ENCODE peak calls at places on chromosome 4, in seven cellular contexts. F is Kasumi-1, Z is NCI-H1105, D is stromal cell of bone marrow, A is MM.1S, V is GDM1, H is fibroblast of the aortic adventitia. I is an unnamed sample.
A peak's percentile ranks its signal among the peaks of the same experiment; 100 is the strongest.

GRCh38 chr4:64799751-64800150 is 390.5 kb upstream of the TECRL start:
- DNase-seq in A (no peak), H (no peak), V (no peak), D (no peak), Z (no peak), F (no peak), I (no peak)

GRCh38 chr4:5932021-5932553 is 39.2 kb upstream of the CRMP1 start:
- DNase-seq in Z (peak; percentile 89), F (no peak), A (no peak), V (no peak), H (no peak), D (no peak), I (no peak)

GRCh38 chr4:145722561-145722960 is 42.6 kb downstream of the C4orf51 start:
- DNase-seq in D (no peak), H (no peak), F (no peak), A (no peak), V (no peak), Z (no peak), I (no peak)

GRCh38 chr4:15809058-15809457 is 30.9 kb downstream of the CD38 start:
- DNase-seq in F (peak; percentile 43), A (peak; percentile 78), D (no peak), Z (no peak), H (no peak), V (no peak), I (no peak)

GRCh38 chr4:78735697-78736096 is 40.5 kb upstream of the BMP2K start:
- DNase-seq in A (peak; percentile 22), H (no peak), V (no peak), Z (no peak), D (no peak), F (no peak), I (no peak)

GRCh38 chr4:139552506-139552905 is 3.5 kb downstream of the SETD7 start:
- DNase-seq in H (peak; percentile 50), A (no peak), D (no peak), V (no peak), F (no peak), Z (no peak), I (no peak)

GRCh38 chr4:2246384-2247127 is 4.6 kb upstream of the HAUS3 start:
- DNase-seq in H (no peak), Z (no peak), A (no peak), V (no peak), F (no peak), D (no peak), I (no peak)

GRCh38 chr4:2333356-2333841 is 71.5 kb upstream of the MXD4 start:
- DNase-seq in F (peak; percentile 36), V (peak; percentile 18), Z (no peak), A (peak; percentile 31), D (no peak), H (no peak), I (no peak)

GRCh38 chr4:8834681-8835220 is 36.9 kb downstream of the HMX1 start:
- DNase-seq in Z (no peak), F (no peak), V (no peak), D (no peak), H (no peak), A (no peak), I (no peak)

GRCh38 chr4:184473515-184474260 is 662 bp downstream of the IRF2 start:
- DNase-seq in V (no peak), A (peak; percentile 75), Z (no peak), F (peak; percentile 55), D (no peak), H (peak; percentile 45), I (no peak)

GRCh38 chr4:168124008-168124641 is 31.8 kb downstream of the ANXA10 start:
- DNase-seq in A (no peak), D (peak; percentile 72), V (no peak), H (peak; percentile 64), F (no peak), Z (no peak), I (no peak)

GRCh38 chr4:88522702-88523324 is 763 bp downstream of the PYURF start:
- DNase-seq in A (peak; percentile 48), Z (no peak), D (no peak), V (peak; percentile 11), H (peak; percentile 49), F (peak; percentile 62), I (no peak)

GRCh38 chr4:145061325-145061920 is 36.6 kb downstream of the ANAPC10 start:
- DNase-seq in D (peak; percentile 21), F (peak; percentile 93), H (peak; percentile 85), A (peak; percentile 62), Z (peak; percentile 14), V (peak; percentile 14), I (no peak)

GRCh38 chr4:89173336-89174090 is 62.2 kb downstream of the TIGD2 start:
- DNase-seq in Z (no peak), A (no peak), F (no peak), H (no peak), D (no peak), V (no peak), I (no peak)

GRCh38 chr4:72767903-72768817 is 199.1 kb upstream of the ADAMTS3 start:
- DNase-seq in A (no peak), F (no peak), Z (no peak), D (peak; percentile 56), V (no peak), H (peak; percentile 96), I (no peak)

GRCh38 chr4:108851346-108851745 is 88.5 kb upstream of the ETNPPL start:
- DNase-seq in H (peak; percentile 48), Z (no peak), A (no peak), V (no peak), D (peak; percentile 26), F (no peak), I (no peak)

GRCh38 chr4:132076829-132077228 is 1072.3 kb upstream of the PCDH10 start:
- DNase-seq in A (no peak), Z (no peak), F (no peak), H (no peak), D (no peak), V (no peak), I (no peak)

GRCh38 chr4:101066586-101066985 is 280.7 kb downstream of the PPP3CA start:
- DNase-seq in F (no peak), H (no peak), A (no peak), D (no peak), V (no peak), Z (no peak), I (no peak)

GRCh38 chr4:53592686-53593641 is 1.7 kb upstream of the LNX1 start:
- DNase-seq in Z (no peak), F (no peak), V (no peak), A (no peak), D (no peak), H (no peak), I (no peak)

GRCh38 chr4:38987491-38987890 is 44.7 kb downstream of the TMEM156 start:
- DNase-seq in F (no peak), A (no peak), Z (no peak), D (no peak), V (no peak), H (no peak), I (no peak)

GRCh38 chr4:110508827-110509446 is 33.0 kb downstream of the ENPEP start:
- DNase-seq in A (peak; percentile 42), V (no peak), F (peak; percentile 79), H (peak; percentile 68), D (peak; percentile 31), Z (no peak), I (no peak)

GRCh38 chr4:168773388-168774195 is 236.5 kb downstream of the CBR4 start:
- DNase-seq in Z (no peak), F (no peak), D (no peak), V (no peak), A (no peak), H (no peak), I (no peak)

GRCh38 chr4:22556411-22556969 is 40.6 kb upstream of the ADGRA3 start:
- DNase-seq in F (no peak), A (no peak), H (no peak), V (no peak), D (no peak), Z (no peak), I (no peak)

GRCh38 chr4:14783011-14783877 is 219.0 kb upstream of the CPEB2 start:
- DNase-seq in A (peak; percentile 18), V (no peak), Z (no peak), D (peak; percentile 94), H (peak; percentile 16), F (no peak), I (no peak)

GRCh38 chr4:825969-826330 is at the start of gene CPLX1:
- DNase-seq in A (no peak), F (no peak), V (no peak), H (no peak), D (no peak), Z (peak; percentile 34), I (no peak)

GRCh38 chr4:98997176-98997575 is 1.7 kb downstream of the METAP1 start:
- DNase-seq in Z (no peak), D (no peak), V (no peak), A (no peak), F (no peak), H (no peak), I (no peak)

GRCh38 chr4:69490271-69490670 is 5.4 kb downstream of the UGT2B4 start:
- DNase-seq in D (no peak), F (no peak), A (no peak), V (no peak), H (peak; percentile 35), Z (no peak), I (no peak)

I was measured in tibial nerve.